ENCODE peak calls at places on chromosomes 6 and 20, in eight cellular contexts. One of them, this sample, is unnamed.

GRCh38 chr6:12870033-12870432 is 153.5 kb downstream of the PHACTR1 start:
- DNase-seq in IMR-90: no peak
- DNase-seq in HTR-8/SVneo: no peak
- DNase-seq in GM04503: no peak
- DNase-seq in MM.1S: no peak
- DNase-seq in nephron progenitor cell: no peak
- DNase-seq in ACHN: no peak
- DNase-seq in activated CD4-positive, alpha-beta T cell treated with anti-CD3 and anti-CD28 coated beads, Interleukin-2, amount 50 U/mL, for 48 hours: no peak
- DNase-seq in this sample: no peak

GRCh38 chr20:53914861-53915458 is 155.4 kb downstream of the BCAS1 start:
- DNase-seq in IMR-90: no peak
- DNase-seq in HTR-8/SVneo: no peak
- DNase-seq in GM04503: no peak
- DNase-seq in MM.1S: no peak
- DNase-seq in nephron progenitor cell: no peak
- DNase-seq in ACHN: peak; percentile 32
- DNase-seq in activated CD4-positive, alpha-beta T cell treated with anti-CD3 and anti-CD28 coated beads, Interleukin-2, amount 50 U/mL, for 48 hours: no peak
- DNase-seq in this sample: peak; percentile 48

GRCh38 chr6:47247227-47247797 is 62.4 kb downstream of the TNFRSF21 start:
- DNase-seq in IMR-90: no peak
- DNase-seq in HTR-8/SVneo: no peak
- DNase-seq in GM04503: no peak
- DNase-seq in MM.1S: peak; percentile 62
- DNase-seq in nephron progenitor cell: no peak
- DNase-seq in ACHN: no peak
- DNase-seq in activated CD4-positive, alpha-beta T cell treated with anti-CD3 and anti-CD28 coated beads, Interleukin-2, amount 50 U/mL, for 48 hours: no peak
- DNase-seq in this sample: no peak

GRCh38 chr6:125008261-125008671 is 46.0 kb downstream of the RNF217 start:
- DNase-seq in IMR-90: no peak
- DNase-seq in HTR-8/SVneo: no peak
- DNase-seq in GM04503: no peak
- DNase-seq in MM.1S: no peak
- DNase-seq in nephron progenitor cell: no peak
- DNase-seq in ACHN: peak; percentile 94
- DNase-seq in activated CD4-positive, alpha-beta T cell treated with anti-CD3 and anti-CD28 coated beads, Interleukin-2, amount 50 U/mL, for 48 hours: no peak
- DNase-seq in this sample: no peak

GRCh38 chr6:386688-387266 is 4.8 kb upstream of the IRF4 start:
- DNase-seq in IMR-90: no peak
- DNase-seq in HTR-8/SVneo: no peak
- DNase-seq in GM04503: no peak
- DNase-seq in MM.1S: no peak
- DNase-seq in nephron progenitor cell: no peak
- DNase-seq in ACHN: no peak
- DNase-seq in activated CD4-positive, alpha-beta T cell treated with anti-CD3 and anti-CD28 coated beads, Interleukin-2, amount 50 U/mL, for 48 hours: no peak
- DNase-seq in this sample: no peak

GRCh38 chr6:168216139-168216538 is 103.4 kb downstream of the DACT2 start:
- DNase-seq in IMR-90: no peak
- DNase-seq in HTR-8/SVneo: no peak
- DNase-seq in GM04503: no peak
- DNase-seq in MM.1S: no peak
- DNase-seq in nephron progenitor cell: no peak
- DNase-seq in ACHN: no peak
- DNase-seq in activated CD4-positive, alpha-beta T cell treated with anti-CD3 and anti-CD28 coated beads, Interleukin-2, amount 50 U/mL, for 48 hours: no peak
- DNase-seq in this sample: peak; percentile 69

GRCh38 chr6:168322966-168323365 is 3.4 kb upstream of the DACT2 start:
- DNase-seq in IMR-90: no peak
- DNase-seq in HTR-8/SVneo: no peak
- DNase-seq in GM04503: no peak
- DNase-seq in MM.1S: no peak
- DNase-seq in nephron progenitor cell: no peak
- DNase-seq in ACHN: no peak
- DNase-seq in activated CD4-positive, alpha-beta T cell treated with anti-CD3 and anti-CD28 coated beads, Interleukin-2, amount 50 U/mL, for 48 hours: no peak
- DNase-seq in this sample: no peak

GRCh38 chr6:43282636-43283513 is 15.2 kb upstream of the SLC22A7 start:
- DNase-seq in IMR-90: no peak
- DNase-seq in HTR-8/SVneo: no peak
- DNase-seq in GM04503: no peak
- DNase-seq in MM.1S: no peak
- DNase-seq in nephron progenitor cell: no peak
- DNase-seq in ACHN: no peak
- DNase-seq in activated CD4-positive, alpha-beta T cell treated with anti-CD3 and anti-CD28 coated beads, Interleukin-2, amount 50 U/mL, for 48 hours: no peak
- DNase-seq in this sample: no peak

GRCh38 chr6:31400467-31401289 is 2.7 kb upstream of the MICA start:
- DNase-seq in IMR-90: peak; percentile 34
- DNase-seq in HTR-8/SVneo: peak; percentile 24
- DNase-seq in GM04503: no peak
- DNase-seq in MM.1S: peak; percentile 72
- DNase-seq in nephron progenitor cell: peak; percentile 23
- DNase-seq in ACHN: peak; percentile 71
- DNase-seq in activated CD4-positive, alpha-beta T cell treated with anti-CD3 and anti-CD28 coated beads, Interleukin-2, amount 50 U/mL, for 48 hours: peak; percentile 82
- DNase-seq in this sample: peak; percentile 59

GRCh38 chr6:140366991-140367390 is 992.5 kb upstream of the CITED2 start:
- DNase-seq in IMR-90: peak; percentile 95
- DNase-seq in HTR-8/SVneo: peak; percentile 41
- DNase-seq in GM04503: no peak
- DNase-seq in MM.1S: no peak
- DNase-seq in nephron progenitor cell: no peak
- DNase-seq in ACHN: no peak
- DNase-seq in activated CD4-positive, alpha-beta T cell treated with anti-CD3 and anti-CD28 coated beads, Interleukin-2, amount 50 U/mL, for 48 hours: no peak
- DNase-seq in this sample: no peak

GRCh38 chr6:25041676-25042598 is 106.2 kb upstream of the RIPOR2 start:
- DNase-seq in IMR-90: no peak
- DNase-seq in HTR-8/SVneo: no peak
- DNase-seq in GM04503: no peak
- DNase-seq in MM.1S: no peak
- DNase-seq in nephron progenitor cell: no peak
- DNase-seq in ACHN: no peak
- DNase-seq in activated CD4-positive, alpha-beta T cell treated with anti-CD3 and anti-CD28 coated beads, Interleukin-2, amount 50 U/mL, for 48 hours: peak; percentile 53
- DNase-seq in this sample: no peak

GRCh38 chr6:150994026-150994425 is 128.5 kb downstream of the MTHFD1L start:
- DNase-seq in IMR-90: no peak
- DNase-seq in HTR-8/SVneo: no peak
- DNase-seq in GM04503: no peak
- DNase-seq in MM.1S: no peak
- DNase-seq in nephron progenitor cell: no peak
- DNase-seq in ACHN: no peak
- DNase-seq in activated CD4-positive, alpha-beta T cell treated with anti-CD3 and anti-CD28 coated beads, Interleukin-2, amount 50 U/mL, for 48 hours: no peak
- DNase-seq in this sample: no peak

GRCh38 chr20:62407221-62407992 is at the start of gene CABLES2:
- DNase-seq in IMR-90: peak; percentile 92
- DNase-seq in HTR-8/SVneo: peak; percentile 100
- DNase-seq in GM04503: peak; percentile 58
- DNase-seq in MM.1S: peak; percentile 94
- DNase-seq in nephron progenitor cell: peak; percentile 93
- DNase-seq in ACHN: peak; percentile 90
- DNase-seq in activated CD4-positive, alpha-beta T cell treated with anti-CD3 and anti-CD28 coated beads, Interleukin-2, amount 50 U/mL, for 48 hours: peak; percentile 90
- DNase-seq in this sample: peak; percentile 98

GRCh38 chr20:50824137-50824536 is 29.3 kb downstream of the BCAS4 start:
- DNase-seq in IMR-90: peak; percentile 86
- DNase-seq in HTR-8/SVneo: no peak
- DNase-seq in GM04503: peak; percentile 77
- DNase-seq in MM.1S: no peak
- DNase-seq in nephron progenitor cell: no peak
- DNase-seq in ACHN: no peak
- DNase-seq in activated CD4-positive, alpha-beta T cell treated with anti-CD3 and anti-CD28 coated beads, Interleukin-2, amount 50 U/mL, for 48 hours: no peak
- DNase-seq in this sample: no peak

GRCh38 chr6:145278163-145278807 is 457.0 kb downstream of the EPM2A start:
- DNase-seq in IMR-90: peak; percentile 68
- DNase-seq in HTR-8/SVneo: peak; percentile 17
- DNase-seq in GM04503: peak; percentile 14
- DNase-seq in MM.1S: no peak
- DNase-seq in nephron progenitor cell: no peak
- DNase-seq in ACHN: no peak
- DNase-seq in activated CD4-positive, alpha-beta T cell treated with anti-CD3 and anti-CD28 coated beads, Interleukin-2, amount 50 U/mL, for 48 hours: no peak
- DNase-seq in this sample: no peak